ENCODE peak calls at places on chromosomes 16 and 17, in six cellular contexts. B, T, W, R, H and G are unnamed samples.

GRCh38 chr17:28662527-28662829 is 473 bp downstream of the SUPT6H start:
- DNase-seq in W (no peak), R (no peak), B (no peak), T (peak; percentile 17), H (no peak), G (no peak)

GRCh38 chr17:38751144-38751802 is 1.3 kb upstream of the PSMB3 start:
- DNase-seq in B (no peak), T (no peak), H (no peak), R (no peak), W (no peak), G (no peak)

GRCh38 chr17:5355416-5356129 is 63.9 kb downstream of the NUP88 start:
- DNase-seq in H (peak; percentile 29), R (no peak), W (no peak), B (no peak), T (no peak), G (no peak)

GRCh38 chr17:6690641-6691040 is 22.5 kb downstream of the SLC13A5 start:
- DNase-seq in R (no peak), B (no peak), H (no peak), W (no peak), T (no peak), G (no peak)

GRCh38 chr17:81039854-81040758 is 5.2 kb downstream of the BAIAP2 start:
- DNase-seq in H (peak; percentile 62), W (peak; percentile 82), B (no peak), T (no peak), R (no peak), G (no peak)

GRCh38 chr17:77609553-77610517 is 348.7 kb upstream of the TNRC6C start:
- DNase-seq in T (no peak), W (no peak), B (peak; percentile 20), H (no peak), R (peak; percentile 24), G (no peak)

GRCh38 chr16:1420111-1420539 is 422 bp downstream of the UQCC4 start:
- DNase-seq in R (no peak), T (no peak), W (no peak), B (no peak), H (no peak), G (no peak)

GRCh38 chr17:47323382-47324223 is at the start of gene EFCAB13:
- DNase-seq in H (peak; percentile 89), W (peak; percentile 81), R (peak; percentile 60), T (peak; percentile 89), B (peak; percentile 92), G (peak; percentile 65)

GRCh38 chr17:68457168-68457538 is at the start of gene WIPI1:
- DNase-seq in T (no peak), B (peak; percentile 58), R (no peak), W (no peak), H (no peak), G (no peak)